ENCODE peak calls at places on chromosome 18, in seven cellular contexts. C is activated naive CD8-positive, alpha-beta T cell treated with anti-CD3 and anti-CD28 coated beads, Interleukin-2, amount 50 U/mL, for 16 hours; V is stimulated activated CD4-positive, alpha-beta T cell treated with anti-CD3 and anti-CD28 coated beads, TNF-alpha, amount 100 ng/mL, for 48 hours; W is COR-L47; L is cardiac fibroblast; S is cardiac muscle cell; R is activated CD8-positive, alpha-beta memory T cell treated with anti-CD3 and anti-CD28 coated beads for 4 hours. D is an unnamed sample.

GRCh38 chr18:12990128-12990485 is 1.1 kb upstream of the CEP192 start:
- DNase-seq in C (no peak), S (no peak), W (no peak), L (no peak), R (peak), V (no peak), D (no peak)

GRCh38 chr18:6546229-6546628 is 131.5 kb upstream of the L3MBTL4 start:
- DNase-seq in S (no peak), R (no peak), C (no peak), V (no peak), W (no peak), L (peak), D (no peak)

GRCh38 chr18:12278765-12279682 is 24.9 kb downstream of the CIDEA start:
- DNase-seq in R (no peak), S (peak), C (no peak), L (peak), V (no peak), W (no peak), D (no peak)

GRCh38 chr18:24584205-24584604 is 123.8 kb downstream of the HRH4 start:
- DNase-seq in R (no peak), S (no peak), L (no peak), W (no peak), V (no peak), C (no peak), D (no peak)

GRCh38 chr18:52723456-52724065 is 383.6 kb downstream of the DCC start:
- DNase-seq in V (no peak), C (no peak), L (no peak), S (no peak), R (no peak), W (no peak), D (no peak)

GRCh38 chr18:62760403-62760734 is 45.0 kb downstream of the PHLPP1 start:
- DNase-seq in L (no peak), W (no peak), V (no peak), R (no peak), C (no peak), S (no peak), D (no peak)

GRCh38 chr18:49561127-49561376 is 805 bp upstream of the LIPG start:
- DNase-seq in V (no peak), W (peak), C (no peak), R (no peak), S (no peak), L (peak), D (no peak)

GRCh38 chr18:62919109-62919838 is 203.9 kb downstream of the PHLPP1 start:
- DNase-seq in C (no peak), V (no peak), S (peak), W (no peak), R (no peak), L (no peak), D (no peak)

GRCh38 chr18:23114171-23114881 is 21.0 kb upstream of the CABLES1 start:
- DNase-seq in S (peak), W (peak), L (no peak), R (no peak), C (no peak), V (no peak), D (no peak)

GRCh38 chr18:78797499-78797898 is 182.1 kb upstream of the SALL3 start:
- DNase-seq in C (no peak), R (no peak), S (no peak), V (no peak), L (no peak), W (no peak), D (no peak)

GRCh38 chr18:777021-777420 is 35.0 kb downstream of the YES1 start:
- DNase-seq in S (no peak), C (no peak), L (peak), W (no peak), V (no peak), R (no peak), D (no peak)

GRCh38 chr18:37570336-37570930 is 4.8 kb upstream of the CELF4 start:
- DNase-seq in V (no peak), S (peak), W (no peak), L (no peak), C (no peak), R (no peak), D (no peak)

GRCh38 chr18:24632158-24632988 is 171.9 kb downstream of the HRH4 start:
- DNase-seq in C (no peak), S (no peak), L (no peak), W (no peak), R (no peak), V (no peak), D (no peak)

GRCh38 chr18:79458131-79458838 is 62.6 kb downstream of the NFATC1 start:
- DNase-seq in V (no peak), W (no peak), L (peak), R (no peak), C (no peak), S (peak), D (no peak)

GRCh38 chr18:3970929-3971328 is 484.2 kb downstream of the DLGAP1 start:
- DNase-seq in W (no peak), S (peak), C (no peak), R (no peak), V (no peak), L (no peak), D (no peak)

GRCh38 chr18:21682276-21683051 is 22.1 kb downstream of the ABHD3 start:
- DNase-seq in S (no peak), V (no peak), C (no peak), W (no peak), L (peak), R (no peak), D (no peak)

GRCh38 chr18:69586581-69586980 is 185.9 kb downstream of the DOK6 start:
- DNase-seq in L (no peak), W (no peak), V (no peak), C (no peak), R (no peak), S (no peak), D (no peak)

GRCh38 chr18:24491882-24492281 is 31.4 kb downstream of the HRH4 start:
- DNase-seq in L (no peak), R (no peak), W (no peak), C (no peak), V (no peak), S (peak), D (no peak)

D was measured in CMK.